ENCODE peak calls at places on chromosome 19, in seven cellular contexts. I, P, H, E, S, Q and U are unnamed samples.

GRCh38 chr19:55663846-55664536 is 9.2 kb downstream of the U2AF2 start:
- DNase-seq in I (no peak), P (no peak), H (no peak), E (no peak), S (no peak), Q (no peak), U (no peak)

GRCh38 chr19:3521104-3521445 is 15.0 kb downstream of the FZR1 start:
- DNase-seq in I (no peak), P (no peak), H (no peak), E (no peak), S (no peak), Q (no peak), U (no peak)

GRCh38 chr19:28018499-28018898 is 1194.5 kb downstream of the UQCRFS1 start:
- DNase-seq in I (no peak), P (no peak), H (no peak), E (no peak), S (no peak), Q (no peak), U (no peak)

GRCh38 chr19:45339629-45340028 is 921 bp upstream of the KLC3 start:
- DNase-seq in I (no peak), P (no peak), H (no peak), E (no peak), S (no peak), Q (no peak), U (no peak)

GRCh38 chr19:57096640-57097361 is 23.0 kb upstream of the USP29 start:
- DNase-seq in I (no peak), P (no peak), H (no peak), E (no peak), S (peak), Q (no peak), U (no peak)

GRCh38 chr19:18541992-18542935 is 1.1 kb downstream of the FKBP8 start:
- DNase-seq in I (no peak), P (no peak), H (peak), E (no peak), S (no peak), Q (no peak), U (no peak)

GRCh38 chr19:18617562-18617961 is 4.9 kb downstream of the TMEM59L start:
- DNase-seq in I (no peak), P (no peak), H (no peak), E (no peak), S (no peak), Q (no peak), U (no peak)

GRCh38 chr19:30692517-30692870 is 320.3 kb downstream of the ZNF536 start:
- DNase-seq in I (no peak), P (no peak), H (no peak), E (no peak), S (peak), Q (no peak), U (no peak)

GRCh38 chr19:17687141-17687856 is 855 bp downstream of the UNC13A start:
- DNase-seq in I (no peak), P (peak), H (no peak), E (no peak), S (no peak), Q (no peak), U (no peak)

GRCh38 chr19:58538257-58539168 is 5.4 kb upstream of the TRIM28 start:
- DNase-seq in I (peak), P (peak), H (no peak), E (no peak), S (peak), Q (no peak), U (no peak)

GRCh38 chr19:1302534-1303239 is 17.0 kb downstream of the EFNA2 start:
- DNase-seq in I (no peak), P (no peak), H (no peak), E (no peak), S (no peak), Q (no peak), U (no peak)

GRCh38 chr19:38900220-38900629 is 456 bp downstream of the NFKBIB start:
- DNase-seq in I (no peak), P (no peak), H (no peak), E (no peak), S (no peak), Q (no peak), U (no peak)

GRCh38 chr19:8335343-8336071 is 7.6 kb downstream of the KANK3 start:
- DNase-seq in I (no peak), P (no peak), H (no peak), E (no peak), S (no peak), Q (no peak), U (no peak)

GRCh38 chr19:2225415-2226050 is 10.6 kb downstream of the PLEKHJ1 start:
- DNase-seq in I (no peak), P (no peak), H (no peak), E (no peak), S (no peak), Q (no peak), U (no peak)

GRCh38 chr19:46972301-46972700 is 47.3 kb upstream of the NPAS1 start:
- DNase-seq in I (no peak), P (no peak), H (no peak), E (no peak), S (peak), Q (no peak), U (no peak)

GRCh38 chr19:12783849-12784393 is 7.4 kb upstream of the JUNB start:
- DNase-seq in I (no peak), P (no peak), H (no peak), E (no peak), S (no peak), Q (no peak), U (no peak)

GRCh38 chr19:919157-920050 is 2.3 kb downstream of the KISS1R start:
- DNase-seq in I (peak), P (peak), H (no peak), E (no peak), S (no peak), Q (no peak), U (no peak)

GRCh38 chr19:49496574-49497008 is 357 bp downstream of the RPS11 start:
- DNase-seq in I (no peak), P (no peak), H (no peak), E (no peak), S (no peak), Q (no peak), U (no peak)

GRCh38 chr19:32858155-32858554 is 11.4 kb downstream of the SLC7A9 start:
- DNase-seq in I (no peak), P (no peak), H (no peak), E (no peak), S (no peak), Q (no peak), U (no peak)

GRCh38 chr19:18601875-18602274 is 4.7 kb downstream of the CRLF1 start:
- DNase-seq in I (no peak), P (no peak), H (no peak), E (no peak), S (no peak), Q (no peak), U (no peak)

GRCh38 chr19:7852851-7853759 is 21.1 kb downstream of the PRR36 start:
- DNase-seq in I (peak), P (no peak), H (peak), E (no peak), S (peak), Q (peak), U (peak)

GRCh38 chr19:52638601-52639000 is 446 bp upstream of the ZNF83 start:
- DNase-seq in I (no peak), P (no peak), H (no peak), E (no peak), S (no peak), Q (no peak), U (no peak)

GRCh38 chr19:3606174-3606689 is 443 bp downstream of the TBXA2R start:
- DNase-seq in I (peak), P (no peak), H (no peak), E (no peak), S (no peak), Q (no peak), U (no peak)